ENCODE peak calls at places on chromosomes 11 and 22, in ten cellular contexts. H, G, L, X, J, A, P, D, T and Z are unnamed samples.
A peak's percentile ranks its signal among the peaks of the same experiment; 100 is the strongest.

GRCh38 chr11:61853698-61854169 is 25.6 kb downstream of the FADS2 start:
- DNase-seq in J (no peak), X (no peak), A (no peak), G (no peak), H (no peak), P (no peak), L (no peak), D (no peak), T (no peak), Z (no peak)

GRCh38 chr11:41522899-41523672 is 63.6 kb upstream of the LRRC4C start:
- DNase-seq in J (no peak), A (no peak), H (no peak), D (no peak), G (no peak), L (no peak), X (peak; percentile 81), T (no peak), P (no peak), Z (no peak)

GRCh38 chr11:118914178-118914918 is 11.4 kb downstream of the BCL9L start:
- DNase-seq in H (no peak), T (no peak), X (peak; percentile 17), A (no peak), L (peak; percentile 89), P (no peak), D (peak; percentile 77), J (no peak), G (no peak), Z (no peak)

GRCh38 chr22:19800761-19801244 is 40.2 kb downstream of the TBX1 start:
- DNase-seq in G (no peak), A (no peak), D (peak; percentile 58), H (no peak), J (no peak), P (peak; percentile 25), T (peak; percentile 18), L (no peak), X (peak; percentile 26), Z (peak; percentile 60)

GRCh38 chr22:49869855-49870712 is 16.4 kb downstream of the ZBED4 start:
- DNase-seq in P (no peak), D (no peak), T (no peak), A (no peak), G (no peak), X (no peak), L (peak; percentile 20), H (no peak), J (no peak), Z (no peak)

GRCh38 chr11:75717608-75718403 is at the start of gene MOGAT2:
- DNase-seq in X (no peak), T (no peak), H (no peak), P (no peak), D (no peak), G (no peak), J (no peak), A (no peak), L (no peak), Z (no peak)

GRCh38 chr11:61042537-61042936 is 59.8 kb upstream of the CD5 start:
- DNase-seq in L (no peak), D (no peak), G (no peak), T (no peak), P (no peak), X (no peak), J (no peak), A (no peak), H (no peak), Z (no peak)

GRCh38 chr11:79062814-79063762 is 377.7 kb downstream of the TENM4 start:
- DNase-seq in D (peak; percentile 59), H (no peak), T (peak; percentile 26), L (no peak), J (peak; percentile 12), G (peak; percentile 61), X (no peak), A (no peak), P (peak; percentile 41), Z (peak; percentile 42)

GRCh38 chr22:47355388-47355725 is 592.9 kb downstream of the TBC1D22A start:
- DNase-seq in T (no peak), A (no peak), D (no peak), H (no peak), L (no peak), G (no peak), X (no peak), P (no peak), J (no peak), Z (no peak)

GRCh38 chr22:47356433-47357011 is 594.1 kb downstream of the TBC1D22A start:
- DNase-seq in P (no peak), T (no peak), A (no peak), H (no peak), X (no peak), L (no peak), J (no peak), G (no peak), D (no peak), Z (no peak)

GRCh38 chr22:47352920-47353700 is 590.7 kb downstream of the TBC1D22A start:
- DNase-seq in X (no peak), J (no peak), T (no peak), A (no peak), D (no peak), L (no peak), P (no peak), G (no peak), H (no peak), Z (no peak)

GRCh38 chr22:47355776-47356432 is 593.5 kb downstream of the TBC1D22A start:
- DNase-seq in G (no peak), P (no peak), A (no peak), L (no peak), T (no peak), J (no peak), H (no peak), X (no peak), D (no peak), Z (no peak)

DNA sequence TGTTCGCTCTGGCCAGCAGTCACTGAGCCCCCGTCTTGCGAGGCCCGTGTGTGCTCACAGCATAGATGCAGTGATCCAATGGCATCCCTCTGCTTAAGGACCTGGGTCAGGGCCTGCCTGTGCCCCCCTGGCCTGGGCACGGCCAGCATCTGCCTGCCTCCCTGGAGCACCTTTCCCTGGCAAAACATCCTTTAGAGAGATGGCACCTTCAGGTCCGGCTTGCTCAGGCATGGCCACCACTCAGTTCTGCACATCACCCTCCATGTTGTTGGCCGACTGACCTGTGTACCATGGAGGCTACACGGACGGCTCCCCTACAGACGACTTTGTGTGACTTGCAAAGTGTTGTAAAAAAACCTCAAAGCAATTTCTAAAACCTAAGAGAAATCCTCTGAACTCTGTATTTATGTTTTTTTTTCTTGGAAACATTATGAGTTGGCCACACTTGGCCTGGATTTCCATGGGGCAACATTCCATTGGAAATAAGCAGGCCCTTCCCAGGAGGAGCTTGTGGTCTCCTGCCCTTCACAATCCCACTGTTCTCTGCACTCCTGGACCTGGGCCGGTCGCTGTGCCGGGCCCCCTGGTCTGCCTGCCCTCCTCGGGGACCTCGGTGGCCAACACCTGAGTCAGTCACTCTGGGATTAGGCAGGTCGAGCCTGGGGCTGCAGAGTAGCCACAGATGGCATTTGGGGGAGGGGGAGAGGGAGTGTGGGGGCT is 592.4 kb downstream of the TBC1D22A start:
- DNase-seq in H (no peak), T (no peak), G (no peak), A (no peak), L (no peak), P (no peak), J (no peak), D (no peak), X (no peak), Z (no peak)
- H3K9me3 ChIP-seq in H (no peaks in the 10 kb centered on the region), T (no peaks in the 10 kb centered on the region), G (no peaks in the 10 kb centered on the region), A (peaks cover 61% of the 10 kb centered on the region), L (no peaks in the 10 kb centered on the region), P (peaks cover 7% of the 10 kb centered on the region), J (no peaks in the 10 kb centered on the region), D (peaks cover 6% of the 10 kb centered on the region), X (no peaks in the 10 kb centered on the region), Z (no peaks in the 10 kb centered on the region)

GRCh38 chr11:107929611-107930200 is 1.5 kb downstream of the RAB39A start:
- DNase-seq in P (no peak), X (no peak), G (no peak), J (no peak), L (no peak), H (no peak), T (no peak), A (no peak), D (peak; percentile 19), Z (no peak)

GRCh38 chr11:107928767-107929507 is 689 bp downstream of the RAB39A start:
- DNase-seq in G (peak; percentile 7), H (no peak), T (no peak), L (no peak), D (peak; percentile 71), A (peak; percentile 6), X (no peak), J (no peak), P (no peak), Z (no peak)

GRCh38 chr11:107931206-107931605 is 3.0 kb downstream of the RAB39A start:
- DNase-seq in G (no peak), A (no peak), T (no peak), H (no peak), X (no peak), L (no peak), D (no peak), J (no peak), P (no peak), Z (no peak)

GRCh38 chr11:107927559-107927958 is 689 bp upstream of the RAB39A start:
- DNase-seq in D (no peak), J (no peak), H (no peak), P (no peak), T (no peak), L (no peak), G (no peak), X (no peak), A (no peak), Z (no peak)

GRCh38 chr11:107928046-107928766 is at the start of gene RAB39A:
- DNase-seq in T (peak; percentile 94), G (peak; percentile 95), H (peak; percentile 86), X (peak; percentile 83), A (peak; percentile 95), J (peak; percentile 90), P (peak; percentile 79), D (peak; percentile 98), L (no peak), Z (peak; percentile 90)
- H2AFZ ChIP-seq in T (peak within 1 kb of the TSS; percentile 72), G (peak within 1 kb of the TSS; percentile 93), H (no peak within 1 kb of the TSS), X (peak within 1 kb of the TSS; percentile 73), A (peak within 1 kb of the TSS; percentile 95), J (peak within 1 kb of the TSS; percentile 68), P (peak within 1 kb of the TSS; percentile 81), D (peak within 1 kb of the TSS; percentile 100), L (no peak within 1 kb of the TSS), Z (no peak within 1 kb of the TSS)

GRCh38 chr11:26649884-26650283 is 72.0 kb downstream of the SLC5A12 start:
- DNase-seq in T (peak; percentile 76), D (peak; percentile 86), J (peak; percentile 3), L (peak; percentile 30), A (peak; percentile 72), G (peak; percentile 84), X (peak; percentile 15), P (peak; percentile 53), H (peak; percentile 81), Z (peak; percentile 73)

GRCh38 chr11:26651916-26652315 is 69.9 kb downstream of the SLC5A12 start:
- DNase-seq in T (no peak), G (no peak), X (no peak), D (no peak), J (no peak), H (no peak), P (no peak), A (no peak), L (no peak), Z (no peak)

DNA sequence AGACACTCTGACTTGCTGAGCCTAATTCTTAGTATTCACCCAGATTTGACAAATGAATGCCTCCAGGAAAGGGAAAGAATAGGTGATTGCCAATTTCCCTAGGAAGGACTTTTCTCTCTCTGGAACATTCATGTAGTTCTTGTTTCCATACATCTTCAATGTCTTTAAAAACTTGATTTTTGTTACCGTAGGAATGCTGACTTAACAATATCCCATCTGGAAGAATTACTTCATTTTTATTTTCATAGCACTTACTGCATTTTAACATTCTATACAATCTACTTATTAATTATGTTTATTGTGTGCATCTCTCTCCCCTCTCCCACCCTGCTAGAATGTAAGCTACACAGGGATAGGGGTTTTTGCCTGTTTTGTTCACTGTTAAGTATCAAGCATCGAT is 66.6 kb downstream of the SLC5A12 start:
- DNase-seq in T (no peak), X (no peak), D (no peak), G (no peak), J (no peak), H (no peak), P (no peak), L (no peak), A (no peak), Z (no peak)
- H3K27ac ChIP-seq in T (no peak overlapping the region), X (no peak overlapping the region), D (no peak overlapping the region), G (no peak overlapping the region), J (no peak overlapping the region), H (no peak overlapping the region), P (no peak overlapping the region), L (no peak overlapping the region), A (no peak overlapping the region), Z (no peak overlapping the region)

DNA sequence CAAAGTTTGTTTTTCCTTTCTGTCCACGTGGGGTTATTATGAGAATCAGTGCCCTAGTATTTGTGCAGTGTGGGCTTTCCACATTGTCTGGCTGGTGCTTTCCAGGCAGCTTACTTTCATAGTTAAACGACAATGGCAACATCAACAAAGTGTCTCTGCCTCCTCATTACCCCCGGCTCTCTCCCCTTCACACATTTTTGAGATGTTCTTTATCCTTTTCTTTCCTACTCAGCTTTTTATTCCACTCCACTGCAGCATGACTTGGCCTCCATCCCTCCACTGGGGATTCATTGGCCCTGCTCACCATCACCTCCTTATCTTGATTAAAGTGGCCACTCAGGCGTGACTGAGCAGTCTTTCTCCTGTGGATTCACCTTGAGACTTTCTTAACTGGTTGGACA is 19.1 kb downstream of the SPECC1L start:
- DNase-seq in H (no peak), T (peak; percentile 54), X (peak; percentile 48), P (no peak), A (peak; percentile 37), L (no peak), G (no peak), J (no peak), D (peak; percentile 54), Z (peak; percentile 57)
- H3K9me3 ChIP-seq in H (no peaks in the 10 kb centered on the region), T (no peaks in the 10 kb centered on the region), X (no peaks in the 10 kb centered on the region), P (no peaks in the 10 kb centered on the region), A (no peaks in the 10 kb centered on the region), L (no peaks in the 10 kb centered on the region), G (no peaks in the 10 kb centered on the region), J (no peaks in the 10 kb centered on the region), D (no peaks in the 10 kb centered on the region), Z (no peaks in the 10 kb centered on the region)